ENCODE peak calls at places on chromosomes 7 and 10, in eight cellular contexts. P is activated CD8-positive, alpha-beta memory T cell treated with anti-CD3 and anti-CD28 coated beads, Interleukin-2, amount 50 U/mL, for 4 hours; L is right lobe of liver; Q is hypothalamus; D is GM12864; O is adrenal gland; H is Right ventricle myocardium superior; E is IMR-90. C is an unnamed sample.

GRCh38 chr10:554182-554848 is 135.2 kb downstream of the DIP2C start:
- DNase-seq in P (no peak), L (no peak), Q (no peak), D (no peak), O (peak; percentile 8), H (no peak), E (peak; percentile 69), C (no peak)

GRCh38 chr7:41448104-41448503 is 254.8 kb downstream of the INHBA start:
- DNase-seq in P (no peak), L (no peak), Q (no peak), D (no peak), O (no peak), H (no peak), E (peak; percentile 32), C (no peak)

GRCh38 chr7:78141533-78142281 is 343.1 kb downstream of the PHTF2 start:
- DNase-seq in P (no peak), L (no peak), Q (no peak), D (no peak), O (no peak), H (no peak), E (peak; percentile 88), C (no peak)

GRCh38 chr10:89129850-89130396 is 77.2 kb downstream of the CH25H start:
- DNase-seq in P (no peak), L (peak; percentile 22), Q (no peak), D (no peak), O (peak; percentile 42), H (peak; percentile 39), E (peak; percentile 67), C (no peak)

GRCh38 chr7:101163281-101164070 is 1.9 kb downstream of the VGF start:
- DNase-seq in P (no peak), L (no peak), Q (no peak), D (no peak), O (no peak), H (no peak), E (no peak), C (peak; percentile 39)

GRCh38 chr7:137952406-137952805 is 49.5 kb downstream of the CREB3L2 start:
- DNase-seq in P (no peak), L (no peak), Q (no peak), D (no peak), O (no peak), H (no peak), E (no peak), C (no peak)

GRCh38 chr10:28089467-28089866 is 90.6 kb upstream of the ODAD2 start:
- DNase-seq in P (no peak), L (no peak), Q (no peak), D (no peak), O (no peak), H (no peak), E (peak; percentile 94), C (no peak)

GRCh38 chr7:106010331-106010730 is 47.3 kb downstream of the CDHR3 start:
- DNase-seq in P (no peak), L (no peak), Q (no peak), D (no peak), O (no peak), H (no peak), E (no peak), C (no peak)

GRCh38 chr10:43263551-43264323 is 3.1 kb downstream of the RASGEF1A start:
- DNase-seq in P (no peak), L (peak; percentile 25), Q (no peak), D (no peak), O (no peak), H (peak; percentile 32), E (no peak), C (no peak)

GRCh38 chr10:118850418-118851061 is 95.8 kb upstream of the CACUL1 start:
- DNase-seq in P (peak; percentile 63), L (peak; percentile 73), Q (peak; percentile 5), D (peak; percentile 27), O (peak; percentile 89), H (peak; percentile 84), E (peak; percentile 36), C (peak; percentile 80)

GRCh38 chr10:48206470-48207250 is 67.8 kb downstream of the FRMPD2 start:
- DNase-seq in P (no peak), L (no peak), Q (no peak), D (no peak), O (peak; percentile 44), H (no peak), E (no peak), C (no peak)

GRCh38 chr10:91108820-91109219 is 111.6 kb upstream of the PCGF5 start:
- DNase-seq in P (no peak), L (no peak), Q (no peak), D (no peak), O (no peak), H (no peak), E (no peak), C (no peak)

GRCh38 chr7:129210989-129211312 is 13.9 kb upstream of the AHCYL2 start:
- DNase-seq in P (no peak), L (no peak), Q (no peak), D (no peak), O (no peak), H (no peak), E (no peak), C (no peak)

GRCh38 chr7:150968698-150969482 is 9.2 kb downstream of the KCNH2 start:
- DNase-seq in P (no peak), L (no peak), Q (no peak), D (no peak), O (no peak), H (peak; percentile 49), E (no peak), C (peak; percentile 48)

GRCh38 chr7:23404546-23405239 is 65.6 kb downstream of the IGF2BP3 start:
- DNase-seq in P (no peak), L (no peak), Q (no peak), D (no peak), O (no peak), H (no peak), E (no peak), C (no peak)

GRCh38 chr7:36749282-36749960 is 25.1 kb upstream of the AOAH start:
- DNase-seq in P (no peak), L (no peak), Q (no peak), D (no peak), O (no peak), H (no peak), E (peak; percentile 10), C (no peak)

GRCh38 chr7:137935849-137936508 is 65.9 kb downstream of the CREB3L2 start:
- DNase-seq in P (no peak), L (no peak), Q (no peak), D (no peak), O (no peak), H (no peak), E (no peak), C (no peak)